ENCODE peak calls at places on chromosome 13, in eight cellular contexts. One of them, this sample, is unnamed.

GRCh38 chr13:114244637-114245036 is 9.9 kb downstream of the CDC16 start:
- DNase-seq in keratinocyte: no peak
- DNase-seq in fibroblast of lung: no peak
- DNase-seq in thoracic aorta: no peak
- DNase-seq in hepatocyte: no peak
- DNase-seq in heart right ventricle: no peak
- DNase-seq in endodermal cell: no peak
- DNase-seq in upper lobe of right lung: no peak
- DNase-seq in this sample: no peak

GRCh38 chr13:32951580-32951979 is 64.6 kb upstream of the KL start:
- DNase-seq in keratinocyte: no peak
- DNase-seq in fibroblast of lung: no peak
- DNase-seq in thoracic aorta: no peak
- DNase-seq in hepatocyte: no peak
- DNase-seq in heart right ventricle: no peak
- DNase-seq in endodermal cell: no peak
- DNase-seq in upper lobe of right lung: no peak
- DNase-seq in this sample: no peak

GRCh38 chr13:28530729-28531194 is 35.8 kb upstream of the FLT1 start:
- DNase-seq in keratinocyte: no peak
- DNase-seq in fibroblast of lung: no peak
- DNase-seq in thoracic aorta: no peak
- DNase-seq in hepatocyte: no peak
- DNase-seq in heart right ventricle: no peak
- DNase-seq in endodermal cell: no peak
- DNase-seq in upper lobe of right lung: no peak
- DNase-seq in this sample: peak

GRCh38 chr13:90302113-90302512 is 1045.4 kb upstream of the MIR17HG start:
- DNase-seq in keratinocyte: no peak
- DNase-seq in fibroblast of lung: peak
- DNase-seq in thoracic aorta: no peak
- DNase-seq in hepatocyte: no peak
- DNase-seq in heart right ventricle: no peak
- DNase-seq in endodermal cell: no peak
- DNase-seq in upper lobe of right lung: no peak
- DNase-seq in this sample: no peak

GRCh38 chr13:102317593-102317992 is 84.3 kb downstream of the FGF14 start:
- DNase-seq in keratinocyte: no peak
- DNase-seq in fibroblast of lung: peak
- DNase-seq in thoracic aorta: peak
- DNase-seq in hepatocyte: peak
- DNase-seq in heart right ventricle: peak
- DNase-seq in endodermal cell: no peak
- DNase-seq in upper lobe of right lung: peak
- DNase-seq in this sample: no peak

GRCh38 chr13:26502826-26503225 is 54.7 kb upstream of the WASF3 start:
- DNase-seq in keratinocyte: no peak
- DNase-seq in fibroblast of lung: peak
- DNase-seq in thoracic aorta: no peak
- DNase-seq in hepatocyte: peak
- DNase-seq in heart right ventricle: no peak
- DNase-seq in endodermal cell: peak
- DNase-seq in upper lobe of right lung: no peak
- DNase-seq in this sample: peak

GRCh38 chr13:77002590-77003190 is 10.8 kb downstream of the CLN5 start:
- DNase-seq in keratinocyte: no peak
- DNase-seq in fibroblast of lung: peak
- DNase-seq in thoracic aorta: no peak
- DNase-seq in hepatocyte: peak
- DNase-seq in heart right ventricle: no peak
- DNase-seq in endodermal cell: no peak
- DNase-seq in upper lobe of right lung: no peak
- DNase-seq in this sample: peak

GRCh38 chr13:41960700-41961697 is at the start of gene VWA8:
- DNase-seq in keratinocyte: no peak
- DNase-seq in fibroblast of lung: peak
- DNase-seq in thoracic aorta: peak
- DNase-seq in hepatocyte: peak
- DNase-seq in heart right ventricle: peak
- DNase-seq in endodermal cell: peak
- DNase-seq in upper lobe of right lung: peak
- DNase-seq in this sample: peak

GRCh38 chr13:57443494-57443893 is 188.1 kb upstream of the PCDH17 start:
- DNase-seq in keratinocyte: no peak
- DNase-seq in fibroblast of lung: no peak
- DNase-seq in thoracic aorta: no peak
- DNase-seq in hepatocyte: no peak
- DNase-seq in heart right ventricle: no peak
- DNase-seq in endodermal cell: no peak
- DNase-seq in upper lobe of right lung: no peak
- DNase-seq in this sample: no peak

DNA sequence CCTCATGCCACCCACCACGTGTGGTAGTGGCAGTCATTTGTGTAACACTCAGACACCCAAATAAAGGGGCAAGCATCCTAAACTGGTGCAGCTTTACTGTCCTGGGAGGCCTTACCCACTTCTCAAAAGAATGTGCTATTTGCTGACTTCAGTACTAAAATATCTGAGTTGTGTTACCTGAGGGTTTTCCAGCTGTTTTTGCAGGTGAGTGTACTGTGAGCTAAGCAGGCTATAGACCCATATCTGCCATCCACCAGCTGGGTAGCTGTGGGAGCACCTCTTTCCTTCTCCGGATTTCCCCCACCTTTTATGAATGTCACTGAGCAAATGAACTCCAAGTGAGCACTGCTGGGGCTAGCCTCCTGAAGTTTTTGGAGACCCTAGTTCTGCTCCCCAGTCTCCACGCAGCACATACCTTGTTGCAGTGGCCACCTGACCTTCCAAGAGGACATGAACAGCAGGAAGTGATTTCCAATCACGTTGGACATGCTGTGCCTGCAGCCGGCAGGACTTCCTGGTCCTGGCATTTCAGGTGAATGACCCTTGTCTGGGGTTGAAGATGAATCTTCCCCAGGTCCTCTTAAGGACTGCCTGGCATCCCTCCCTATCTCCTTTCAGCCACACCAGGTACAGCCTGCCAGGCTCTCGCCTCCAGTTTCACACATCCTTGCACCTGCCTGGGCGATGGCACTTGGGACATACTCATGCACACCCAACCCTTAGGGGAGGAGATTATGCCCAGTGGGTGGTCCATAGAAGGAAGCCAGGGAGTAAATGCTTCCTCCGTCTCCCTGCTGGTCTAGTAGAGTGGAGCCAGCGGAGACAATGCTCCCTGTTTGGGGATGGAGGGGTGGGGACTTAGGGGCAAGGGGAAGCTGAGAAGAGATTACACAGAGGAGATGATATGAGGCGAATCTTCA is 109.5 kb upstream of the SPATA13 start:
- DNase-seq in keratinocyte: no peak
- DNase-seq in fibroblast of lung: no peak
- DNase-seq in thoracic aorta: no peak
- DNase-seq in hepatocyte: no peak
- DNase-seq in heart right ventricle: no peak
- DNase-seq in endodermal cell: peak
- DNase-seq in upper lobe of right lung: no peak
- DNase-seq in this sample: peak
- H3K4me3 ChIP-seq in keratinocyte: peak
- H3K4me3 ChIP-seq in fibroblast of lung: no peak
- H3K4me3 ChIP-seq in thoracic aorta: no peak
- H3K4me3 ChIP-seq in hepatocyte: no peak
- H3K4me3 ChIP-seq in heart right ventricle: no peak
- H3K4me3 ChIP-seq in endodermal cell: no peak
- H3K4me3 ChIP-seq in upper lobe of right lung: no peak
- H3K4me3 ChIP-seq in this sample: no peak

GRCh38 chr13:22496803-22497508 is 683.8 kb upstream of the SGCG start:
- DNase-seq in keratinocyte: no peak
- DNase-seq in fibroblast of lung: no peak
- DNase-seq in thoracic aorta: no peak
- DNase-seq in hepatocyte: no peak
- DNase-seq in heart right ventricle: no peak
- DNase-seq in endodermal cell: no peak
- DNase-seq in upper lobe of right lung: no peak
- DNase-seq in this sample: no peak
- TF ChIP-seq CTCF in keratinocyte: no peak
- TF ChIP-seq CTCF in fibroblast of lung: no peak
- TF ChIP-seq CTCF in thoracic aorta: no peak
- TF ChIP-seq CTCF in hepatocyte: no peak
- TF ChIP-seq CTCF in heart right ventricle: no peak
- TF ChIP-seq CTCF in endodermal cell: no peak
- TF ChIP-seq CTCF in upper lobe of right lung: no peak
- TF ChIP-seq CTCF in this sample: no peak

DNA sequence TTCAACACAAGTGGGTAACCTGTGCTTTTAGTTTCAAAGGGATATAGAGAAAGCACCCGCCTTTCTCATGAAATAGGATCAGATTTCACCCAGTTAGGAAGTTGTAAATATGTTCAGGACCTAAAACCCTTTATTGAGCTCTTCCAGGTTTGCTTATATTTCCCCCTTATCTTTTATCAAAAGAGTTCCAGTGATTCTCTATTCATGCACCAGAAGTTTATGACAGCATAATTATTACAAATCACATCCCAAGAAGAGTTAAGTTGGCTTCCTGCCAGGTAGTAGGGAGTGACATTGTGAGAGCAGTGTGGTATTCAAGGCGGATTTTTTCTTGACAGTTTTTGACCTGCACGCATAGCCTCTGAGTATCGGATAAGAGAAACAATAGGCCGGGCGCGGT is 190.3 kb downstream of the STK24 start:
- DNase-seq in keratinocyte: no peak
- DNase-seq in fibroblast of lung: no peak
- DNase-seq in thoracic aorta: no peak
- DNase-seq in hepatocyte: peak
- DNase-seq in heart right ventricle: no peak
- DNase-seq in endodermal cell: no peak
- DNase-seq in upper lobe of right lung: no peak
- DNase-seq in this sample: peak
- H3K27ac ChIP-seq in keratinocyte: no peak
- H3K27ac ChIP-seq in fibroblast of lung: no peak
- H3K27ac ChIP-seq in thoracic aorta: no peak
- H3K27ac ChIP-seq in hepatocyte: no peak
- H3K27ac ChIP-seq in heart right ventricle: no peak
- H3K27ac ChIP-seq in endodermal cell: no peak
- H3K27ac ChIP-seq in upper lobe of right lung: no peak
- H3K27ac ChIP-seq in this sample: no peak

GRCh38 chr13:46855664-46856063 is 41.2 kb downstream of the HTR2A start:
- DNase-seq in keratinocyte: no peak
- DNase-seq in fibroblast of lung: no peak
- DNase-seq in thoracic aorta: no peak
- DNase-seq in hepatocyte: no peak
- DNase-seq in heart right ventricle: no peak
- DNase-seq in endodermal cell: no peak
- DNase-seq in upper lobe of right lung: no peak
- DNase-seq in this sample: no peak
- H3K4me3 ChIP-seq in keratinocyte: no peak
- H3K4me3 ChIP-seq in fibroblast of lung: no peak
- H3K4me3 ChIP-seq in thoracic aorta: no peak
- H3K4me3 ChIP-seq in hepatocyte: no peak
- H3K4me3 ChIP-seq in heart right ventricle: no peak
- H3K4me3 ChIP-seq in endodermal cell: no peak
- H3K4me3 ChIP-seq in upper lobe of right lung: no peak
- H3K4me3 ChIP-seq in this sample: no peak